ENCODE peak calls at places on chromosomes 4 and X, in ten cellular contexts. S is left ventricle myocardium inferior, U is psoas muscle, R is endothelial cell of umbilical vein, B is prostate gland, D is mammary epithelial cell, K is HL-60, Q is heart right ventricle, O is SK-N-SH, L is PC-9. T is an unnamed sample.

GRCh38 chrX:102067966-102068723 is 57.3 kb upstream of the TCEAL2 start:
- DNase-seq in U (no peak), O (peak; percentile 10), S (no peak), R (peak; percentile 17), L (peak; percentile 1), K (no peak), D (peak; percentile 6), B (no peak), Q (no peak), T (peak; percentile 43)

GRCh38 chr4:48194986-48195773 is 61.1 kb upstream of the TXK start:
- DNase-seq in S (no peak), U (no peak), Q (no peak), R (peak; percentile 72), D (peak; percentile 26), K (peak; percentile 22), B (no peak), L (no peak), O (peak; percentile 9), T (peak; percentile 45)

GRCh38 chrX:31333181-31333831 is 261.5 kb upstream of the FTHL17 start:
- DNase-seq in B (no peak), R (peak; percentile 60), U (no peak), L (peak; percentile 2), S (no peak), Q (no peak), D (peak; percentile 66), K (no peak), O (no peak), T (peak; percentile 51)

GRCh38 chrX:45761920-45762319 is 561.2 kb upstream of the DIPK2B start:
- DNase-seq in U (no peak), S (no peak), R (no peak), O (no peak), L (no peak), D (no peak), K (no peak), Q (no peak), B (no peak), T (no peak)

GRCh38 chr4:146186556-146186955 is 11.0 kb downstream of the LSM6 start:
- DNase-seq in B (no peak), R (no peak), D (no peak), K (no peak), L (no peak), Q (no peak), O (no peak), U (no peak), S (no peak), T (peak; percentile 72)

GRCh38 chr4:134677209-134677814 is 475.7 kb upstream of the PABPC4L start:
- DNase-seq in D (no peak), U (no peak), S (no peak), Q (no peak), L (no peak), B (no peak), R (no peak), K (no peak), O (no peak), T (no peak)

GRCh38 chr4:86939737-86940141 is 4.9 kb downstream of the AFF1 start:
- DNase-seq in L (no peak), O (no peak), Q (no peak), R (peak; percentile 45), S (no peak), B (no peak), D (no peak), U (no peak), K (no peak), T (no peak)

GRCh38 chr4:55321707-55322264 is 24.3 kb upstream of the SRD5A3 start:
- DNase-seq in O (peak; percentile 44), Q (peak; percentile 88), U (no peak), K (no peak), B (peak; percentile 70), R (peak; percentile 82), D (peak; percentile 63), S (peak; percentile 28), L (peak; percentile 60), T (peak; percentile 83)

GRCh38 chr4:150078041-150078995 is at the start of gene DCLK2:
- DNase-seq in B (peak; percentile 35), S (peak; percentile 88), U (peak; percentile 84), L (peak; percentile 44), Q (peak; percentile 88), O (peak; percentile 95), D (peak; percentile 32), R (peak; percentile 71), K (no peak), T (peak; percentile 85)

GRCh38 chrX:104351173-104351769 is 96.5 kb upstream of the ESX1 start:
- DNase-seq in K (no peak), B (no peak), D (peak; percentile 91), O (no peak), U (no peak), Q (no peak), S (no peak), L (peak; percentile 6), R (peak; percentile 65), T (peak; percentile 52)

GRCh38 chr4:2290974-2291704 is 29.2 kb upstream of the MXD4 start:
- DNase-seq in U (no peak), O (peak; percentile 37), L (no peak), B (no peak), D (no peak), Q (no peak), K (no peak), S (no peak), R (no peak), T (no peak)

GRCh38 chr4:8346838-8347605 is 77.5 kb downstream of the HTRA3 start:
- DNase-seq in B (no peak), D (no peak), O (peak; percentile 62), U (no peak), S (peak; percentile 18), Q (no peak), K (no peak), R (peak; percentile 9), L (no peak), T (no peak)

GRCh38 chrX:136210243-136210642 is 41.0 kb downstream of the MAP7D3 start:
- DNase-seq in K (no peak), U (no peak), Q (no peak), L (no peak), B (no peak), R (no peak), D (no peak), O (no peak), S (no peak), T (no peak)

GRCh38 chrX:136210806-136211205 is 40.4 kb downstream of the MAP7D3 start:
- DNase-seq in S (peak; percentile 47), O (no peak), Q (peak; percentile 26), K (no peak), L (no peak), R (no peak), D (no peak), U (peak; percentile 81), B (no peak), T (no peak)

GRCh38 chrX:136214551-136214950 is 36.6 kb downstream of the MAP7D3 start:
- DNase-seq in O (no peak), K (no peak), U (no peak), B (no peak), L (peak; percentile 82), S (no peak), D (no peak), Q (no peak), R (peak; percentile 67), T (peak; percentile 26)

GRCh38 chrX:136211766-136212556 is 39.2 kb downstream of the MAP7D3 start:
- DNase-seq in B (no peak), O (no peak), K (no peak), R (no peak), Q (no peak), L (no peak), D (no peak), U (peak; percentile 78), S (no peak), T (no peak)

GRCh38 chrX:136212557-136213111 is 38.6 kb downstream of the MAP7D3 start:
- DNase-seq in O (no peak), U (peak; percentile 67), K (no peak), L (no peak), R (no peak), B (no peak), S (no peak), D (no peak), Q (no peak), T (no peak)
- H3K27ac ChIP-seq in O (no peak overlapping the region), U (peak overlapping the region; percentile 95), K (no peak overlapping the region), L (no peak overlapping the region), R (no peak overlapping the region), B (no peak overlapping the region), S (peak overlapping the region; percentile 87), D (no peak overlapping the region), Q (peak overlapping the region; percentile 13), T (no peak overlapping the region)

GRCh38 chrX:68234171-68234910 is 199.0 kb downstream of the OPHN1 start:
- DNase-seq in K (no peak), O (no peak), R (no peak), U (no peak), Q (no peak), D (no peak), L (no peak), B (no peak), S (no peak), T (no peak)

GRCh38 chrX:68232206-68232605 is 201.1 kb downstream of the OPHN1 start:
- DNase-seq in R (no peak), B (no peak), O (no peak), Q (no peak), D (peak; percentile 44), U (no peak), L (no peak), S (no peak), K (no peak), T (no peak)
- TF ChIP-seq CTCF in R (no peak), B (no peak), O (no peak), Q (no peak), D (no peak), U (no peak), L (no peak), S (no peak), K (no peak), T (no peak)

GRCh38 chr4:118955515-118955914 is 66.9 kb downstream of the SYNPO2 start:
- DNase-seq in Q (no peak), R (no peak), D (no peak), S (no peak), L (no peak), U (no peak), B (no peak), K (no peak), O (no peak), T (no peak)
- H3K4me3 ChIP-seq in Q (no peak overlapping the region), R (no peak overlapping the region), D (no peak overlapping the region), S (no peak overlapping the region), L (no peak overlapping the region), U (no peak overlapping the region), B (no peak overlapping the region), K (no peak overlapping the region), O (no peak overlapping the region), T (no peak overlapping the region)

GRCh38 chrX:136130931-136131843 is 16.1 kb upstream of the FHL1 start:
- DNase-seq in S (no peak), U (no peak), R (peak; percentile 7), D (peak; percentile 91), L (peak; percentile 61), O (no peak), B (no peak), Q (no peak), K (no peak), T (peak; percentile 2)
- H3K27ac ChIP-seq in S (no peak overlapping the region), U (no peak overlapping the region), R (peak overlapping the region; percentile 38), D (peak overlapping the region; percentile 35), L (peak overlapping the region; percentile 88), O (peak overlapping the region; percentile 40), B (no peak overlapping the region), Q (no peak overlapping the region), K (no peak overlapping the region), T (no peak overlapping the region)

GRCh38 chrX:2703991-2704369 is 12.9 kb downstream of the CD99 start:
- DNase-seq in S (peak; percentile 47), O (no peak), D (peak; percentile 84), B (peak; percentile 75), U (peak; percentile 70), L (no peak), R (peak; percentile 77), K (no peak), Q (peak; percentile 38), T (peak; percentile 87)
- TF ChIP-seq CTCF in S (peak; percentile 60), O (peak; percentile 25), D (peak; percentile 39), B (peak; percentile 28), U (peak; percentile 36), L (no peak), R (peak; percentile 54), K (no peak), Q (peak; percentile 43), T (peak; percentile 64)

T was measured in A673.